ENCODE peak calls at places on chromosomes 2 and 18, in nine cellular contexts. One of them, this sample, is unnamed.
A peak's percentile ranks its signal among the peaks of the same experiment; 100 is the strongest.

GRCh38 chr2:170917219-170917851 is 11.7 kb upstream of the GORASP2 start:
- DNase-seq in suprapubic skin: no peak
- DNase-seq in hepatocyte: peak; percentile 74
- DNase-seq in HepG2: no peak
- DNase-seq in heart left ventricle: no peak
- DNase-seq in colonic mucosa: no peak
- DNase-seq in breast epithelium: no peak
- DNase-seq in Panc1: no peak
- DNase-seq in lower lobe of right lung: no peak
- DNase-seq in this sample: no peak

GRCh38 chr2:86140969-86141392 is 34.9 kb downstream of the PTCD3 start:
- DNase-seq in HepG2: peak; percentile 64
- DNase-seq in lower lobe of right lung: no peak
- DNase-seq in suprapubic skin: no peak
- DNase-seq in Panc1: no peak
- DNase-seq in colonic mucosa: no peak
- DNase-seq in hepatocyte: no peak
- DNase-seq in heart left ventricle: no peak
- DNase-seq in breast epithelium: no peak
- DNase-seq in this sample: no peak

GRCh38 chr18:44949967-44950366 is 269.3 kb downstream of the SETBP1 start:
- DNase-seq in hepatocyte: no peak
- DNase-seq in lower lobe of right lung: no peak
- DNase-seq in heart left ventricle: no peak
- DNase-seq in suprapubic skin: no peak
- DNase-seq in HepG2: no peak
- DNase-seq in colonic mucosa: no peak
- DNase-seq in Panc1: no peak
- DNase-seq in breast epithelium: no peak
- DNase-seq in this sample: no peak

GRCh38 chr18:57737661-57738060 is 65.5 kb downstream of the ATP8B1 start:
- DNase-seq in Panc1: no peak
- DNase-seq in heart left ventricle: peak; percentile 72
- DNase-seq in HepG2: peak; percentile 83
- DNase-seq in colonic mucosa: no peak
- DNase-seq in suprapubic skin: peak; percentile 83
- DNase-seq in breast epithelium: peak; percentile 78
- DNase-seq in lower lobe of right lung: peak; percentile 86
- DNase-seq in hepatocyte: peak; percentile 87
- DNase-seq in this sample: peak; percentile 96

GRCh38 chr2:218032336-218033171 is 29.8 kb upstream of the TNS1 start:
- DNase-seq in HepG2: no peak
- DNase-seq in hepatocyte: no peak
- DNase-seq in colonic mucosa: peak; percentile 15
- DNase-seq in breast epithelium: no peak
- DNase-seq in suprapubic skin: peak; percentile 71
- DNase-seq in lower lobe of right lung: no peak
- DNase-seq in Panc1: no peak
- DNase-seq in heart left ventricle: peak; percentile 26
- DNase-seq in this sample: no peak

GRCh38 chr2:105748564-105748963 is 3.9 kb downstream of the NCK2 start:
- DNase-seq in Panc1: no peak
- DNase-seq in HepG2: no peak
- DNase-seq in breast epithelium: no peak
- DNase-seq in hepatocyte: no peak
- DNase-seq in suprapubic skin: peak; percentile 26
- DNase-seq in lower lobe of right lung: no peak
- DNase-seq in colonic mucosa: no peak
- DNase-seq in heart left ventricle: no peak
- DNase-seq in this sample: no peak

GRCh38 chr2:22854588-22854987 is 530.4 kb upstream of the KLHL29 start:
- DNase-seq in lower lobe of right lung: no peak
- DNase-seq in heart left ventricle: no peak
- DNase-seq in Panc1: no peak
- DNase-seq in colonic mucosa: no peak
- DNase-seq in HepG2: no peak
- DNase-seq in breast epithelium: no peak
- DNase-seq in hepatocyte: no peak
- DNase-seq in suprapubic skin: no peak
- DNase-seq in this sample: no peak

GRCh38 chr2:120175000-120175581 is 48.1 kb downstream of the TMEM185B start:
- DNase-seq in HepG2: peak; percentile 70
- DNase-seq in Panc1: peak; percentile 25
- DNase-seq in colonic mucosa: peak; percentile 30
- DNase-seq in heart left ventricle: no peak
- DNase-seq in lower lobe of right lung: no peak
- DNase-seq in breast epithelium: no peak
- DNase-seq in hepatocyte: peak; percentile 83
- DNase-seq in suprapubic skin: no peak
- DNase-seq in this sample: peak; percentile 48

GRCh38 chr2:149363953-149364352 is 33.6 kb downstream of the LYPD6 start:
- DNase-seq in colonic mucosa: no peak
- DNase-seq in suprapubic skin: no peak
- DNase-seq in lower lobe of right lung: no peak
- DNase-seq in heart left ventricle: no peak
- DNase-seq in Panc1: no peak
- DNase-seq in hepatocyte: no peak
- DNase-seq in HepG2: no peak
- DNase-seq in breast epithelium: no peak
- DNase-seq in this sample: no peak

GRCh38 chr18:5604778-5605177 is 61.0 kb upstream of the EPB41L3 start:
- DNase-seq in suprapubic skin: no peak
- DNase-seq in Panc1: no peak
- DNase-seq in breast epithelium: no peak
- DNase-seq in colonic mucosa: no peak
- DNase-seq in hepatocyte: no peak
- DNase-seq in lower lobe of right lung: no peak
- DNase-seq in heart left ventricle: no peak
- DNase-seq in HepG2: no peak
- DNase-seq in this sample: no peak

GRCh38 chr2:88074854-88075292 is 7.2 kb downstream of the SMYD1 start:
- DNase-seq in Panc1: no peak
- DNase-seq in HepG2: no peak
- DNase-seq in heart left ventricle: no peak
- DNase-seq in suprapubic skin: no peak
- DNase-seq in hepatocyte: no peak
- DNase-seq in breast epithelium: no peak
- DNase-seq in lower lobe of right lung: no peak
- DNase-seq in colonic mucosa: no peak
- DNase-seq in this sample: peak; percentile 21
- H3K27ac ChIP-seq in Panc1: no peak overlapping the region
- H3K27ac ChIP-seq in HepG2: no peak overlapping the region
- H3K27ac ChIP-seq in heart left ventricle: peak overlapping the region; percentile 81
- H3K27ac ChIP-seq in suprapubic skin: no peak overlapping the region
- H3K27ac ChIP-seq in hepatocyte: peak overlapping the region; percentile 13
- H3K27ac ChIP-seq in breast epithelium: peak overlapping the region; percentile 14
- H3K27ac ChIP-seq in lower lobe of right lung: no peak overlapping the region
- H3K27ac ChIP-seq in colonic mucosa: no peak overlapping the region
- H3K27ac ChIP-seq in this sample: no peak overlapping the region

DNA sequence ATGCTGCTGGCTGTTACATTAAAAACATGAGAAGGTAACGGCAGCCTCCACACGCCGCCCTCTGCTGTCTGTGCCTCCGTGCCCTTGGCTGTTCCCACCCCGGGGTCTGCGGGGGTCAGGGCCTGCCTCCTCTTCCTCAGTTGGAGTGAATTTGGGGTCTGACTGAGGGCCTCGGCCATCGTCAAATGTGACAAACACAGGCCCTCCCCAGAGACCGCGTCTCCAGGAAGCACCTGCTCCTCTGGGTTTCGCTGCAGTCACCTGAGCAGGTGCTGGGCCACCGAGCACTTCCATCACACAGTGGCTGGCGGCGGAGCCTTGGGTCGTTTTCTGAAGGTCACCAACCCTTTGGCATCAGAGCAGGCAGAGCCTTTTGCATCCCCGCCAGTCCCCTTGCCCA is 70.9 kb downstream of the NFATC1 start:
- DNase-seq in Panc1: no peak
- DNase-seq in HepG2: no peak
- DNase-seq in hepatocyte: no peak
- DNase-seq in suprapubic skin: no peak
- DNase-seq in lower lobe of right lung: no peak
- DNase-seq in colonic mucosa: no peak
- DNase-seq in breast epithelium: no peak
- DNase-seq in heart left ventricle: no peak
- DNase-seq in this sample: no peak
- TF ChIP-seq CTCF in Panc1: no peak
- TF ChIP-seq CTCF in HepG2: no peak
- TF ChIP-seq CTCF in hepatocyte: no peak
- TF ChIP-seq CTCF in suprapubic skin: no peak
- TF ChIP-seq CTCF in lower lobe of right lung: no peak
- TF ChIP-seq CTCF in colonic mucosa: no peak
- TF ChIP-seq CTCF in breast epithelium: no peak
- TF ChIP-seq CTCF in heart left ventricle: no peak
- TF ChIP-seq CTCF in this sample: no peak

GRCh38 chr2:30225131-30225762 is 6.1 kb upstream of the LBH start:
- DNase-seq in suprapubic skin: no peak
- DNase-seq in colonic mucosa: no peak
- DNase-seq in hepatocyte: peak; percentile 69
- DNase-seq in Panc1: no peak
- DNase-seq in heart left ventricle: peak; percentile 67
- DNase-seq in lower lobe of right lung: no peak
- DNase-seq in breast epithelium: peak; percentile 62
- DNase-seq in HepG2: no peak
- DNase-seq in this sample: peak; percentile 56
- H3K27ac ChIP-seq in suprapubic skin: peak overlapping the region; percentile 51
- H3K27ac ChIP-seq in colonic mucosa: peak overlapping the region; percentile 48
- H3K27ac ChIP-seq in hepatocyte: peak overlapping the region; percentile 91
- H3K27ac ChIP-seq in Panc1: no peak overlapping the region
- H3K27ac ChIP-seq in heart left ventricle: peak overlapping the region; percentile 74
- H3K27ac ChIP-seq in lower lobe of right lung: peak overlapping the region; percentile 80
- H3K27ac ChIP-seq in breast epithelium: peak overlapping the region; percentile 92
- H3K27ac ChIP-seq in HepG2: no peak overlapping the region
- H3K27ac ChIP-seq in this sample: peak overlapping the region; percentile 94

DNA sequence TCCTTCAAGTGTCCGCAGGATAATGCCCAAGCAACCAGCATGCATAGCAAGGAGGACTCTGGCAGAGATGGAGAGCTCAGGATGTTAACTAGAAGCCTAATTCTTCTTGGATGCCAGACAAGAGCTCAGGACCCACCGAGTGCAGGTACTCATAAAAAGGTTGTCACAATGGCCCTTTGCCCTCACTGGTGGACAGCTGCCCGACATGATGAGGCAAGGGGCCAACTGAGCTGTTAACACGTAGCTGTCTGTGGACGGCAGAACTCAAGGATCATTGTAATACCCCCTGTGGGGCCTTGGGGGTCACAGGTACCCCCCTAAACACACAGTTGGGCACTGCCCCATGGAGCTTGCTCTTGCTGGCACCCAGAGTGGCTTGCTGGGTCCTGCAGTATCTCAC is 393.7 kb downstream of the PIK3C3 start:
- DNase-seq in lower lobe of right lung: no peak
- DNase-seq in colonic mucosa: no peak
- DNase-seq in breast epithelium: no peak
- DNase-seq in suprapubic skin: no peak
- DNase-seq in hepatocyte: no peak
- DNase-seq in Panc1: no peak
- DNase-seq in heart left ventricle: no peak
- DNase-seq in HepG2: no peak
- DNase-seq in this sample: no peak
- TF ChIP-seq CTCF in lower lobe of right lung: no peak
- TF ChIP-seq CTCF in colonic mucosa: no peak
- TF ChIP-seq CTCF in breast epithelium: no peak
- TF ChIP-seq CTCF in suprapubic skin: no peak
- TF ChIP-seq CTCF in hepatocyte: no peak
- TF ChIP-seq CTCF in Panc1: no peak
- TF ChIP-seq CTCF in heart left ventricle: no peak
- TF ChIP-seq CTCF in HepG2: no peak
- TF ChIP-seq CTCF in this sample: no peak

DNA sequence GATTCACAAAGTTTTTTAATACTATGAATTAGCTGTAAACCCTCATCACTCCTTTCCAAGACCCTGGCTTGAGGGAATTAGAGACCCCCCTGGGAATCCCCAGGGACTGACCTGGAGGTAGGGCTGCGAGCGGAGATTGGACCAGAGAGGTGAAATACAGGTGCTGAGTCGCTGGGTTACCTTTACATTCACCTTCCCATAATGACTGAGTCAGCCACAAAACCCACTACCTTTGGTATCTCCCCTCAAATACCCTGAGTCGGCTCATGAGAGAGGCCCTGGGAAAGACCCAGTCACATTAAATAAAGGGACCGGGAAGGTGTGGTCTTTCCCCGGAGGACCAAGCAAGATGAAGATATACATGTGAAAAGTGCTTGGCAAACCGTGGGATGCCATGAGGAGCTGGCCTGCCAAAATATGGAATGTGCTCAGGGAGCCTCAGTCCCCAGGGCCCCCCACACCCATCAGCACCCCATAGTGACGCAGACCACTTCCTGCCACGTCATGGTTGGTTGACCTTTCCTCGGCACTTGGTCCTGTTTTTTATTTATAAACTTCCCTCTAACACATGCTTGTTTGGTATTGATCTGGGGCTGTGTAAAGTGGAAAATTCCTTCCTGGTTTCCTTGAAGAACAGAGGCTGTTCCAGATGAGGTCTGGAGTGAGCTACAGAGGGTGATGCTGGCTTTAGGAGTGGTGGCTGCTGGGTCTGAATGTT is 51.4 kb downstream of the IL1RL2 start:
- DNase-seq in Panc1: no peak
- DNase-seq in lower lobe of right lung: no peak
- DNase-seq in breast epithelium: no peak
- DNase-seq in HepG2: no peak
- DNase-seq in suprapubic skin: no peak
- DNase-seq in heart left ventricle: no peak
- DNase-seq in colonic mucosa: no peak
- DNase-seq in hepatocyte: no peak
- DNase-seq in this sample: no peak
- H3K27ac ChIP-seq in Panc1: no peak overlapping the region
- H3K27ac ChIP-seq in lower lobe of right lung: no peak overlapping the region
- H3K27ac ChIP-seq in breast epithelium: no peak overlapping the region
- H3K27ac ChIP-seq in HepG2: no peak overlapping the region
- H3K27ac ChIP-seq in suprapubic skin: no peak overlapping the region
- H3K27ac ChIP-seq in heart left ventricle: peak overlapping the region; percentile 39
- H3K27ac ChIP-seq in colonic mucosa: no peak overlapping the region
- H3K27ac ChIP-seq in hepatocyte: no peak overlapping the region
- H3K27ac ChIP-seq in this sample: peak overlapping the region; percentile 39

DNA sequence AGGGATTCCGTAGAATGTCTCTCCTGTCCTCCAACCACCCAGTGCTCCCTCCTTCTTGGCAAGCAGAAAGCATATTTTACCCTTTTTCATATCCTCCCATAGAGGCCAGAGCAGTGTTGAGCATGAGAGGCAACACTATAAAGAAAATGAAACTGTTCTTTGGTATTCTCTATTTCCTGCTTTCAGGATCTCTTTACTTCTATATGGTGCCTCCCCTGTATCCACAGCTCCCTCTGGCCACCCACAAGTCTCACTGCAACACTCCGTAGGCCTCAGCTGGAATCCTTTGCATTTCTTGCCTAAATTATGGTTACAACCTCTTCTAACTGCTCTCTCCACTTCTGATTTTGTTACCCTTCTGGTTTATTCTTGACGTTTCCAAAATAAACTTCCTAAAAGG is 74.9 kb upstream of the C2orf15 start:
- DNase-seq in suprapubic skin: no peak
- DNase-seq in hepatocyte: peak; percentile 67
- DNase-seq in breast epithelium: no peak
- DNase-seq in colonic mucosa: peak; percentile 35
- DNase-seq in lower lobe of right lung: no peak
- DNase-seq in HepG2: peak; percentile 64
- DNase-seq in heart left ventricle: no peak
- DNase-seq in Panc1: no peak
- DNase-seq in this sample: peak; percentile 45
- TF ChIP-seq CTCF in suprapubic skin: peak; percentile 28
- TF ChIP-seq CTCF in hepatocyte: peak; percentile 42
- TF ChIP-seq CTCF in breast epithelium: no peak
- TF ChIP-seq CTCF in colonic mucosa: peak; percentile 31
- TF ChIP-seq CTCF in lower lobe of right lung: peak; percentile 29
- TF ChIP-seq CTCF in HepG2: peak; percentile 73
- TF ChIP-seq CTCF in heart left ventricle: no peak
- TF ChIP-seq CTCF in Panc1: peak; percentile 64
- TF ChIP-seq CTCF in this sample: peak; percentile 84

GRCh38 chr2:45010706-45011036 is 1.4 kb upstream of the SIX2 start:
- DNase-seq in lower lobe of right lung: no peak
- DNase-seq in colonic mucosa: no peak
- DNase-seq in HepG2: no peak
- DNase-seq in breast epithelium: no peak
- DNase-seq in suprapubic skin: no peak
- DNase-seq in Panc1: no peak
- DNase-seq in hepatocyte: no peak
- DNase-seq in heart left ventricle: no peak
- DNase-seq in this sample: no peak
- H3K27ac ChIP-seq in lower lobe of right lung: no peak overlapping the region
- H3K27ac ChIP-seq in colonic mucosa: no peak overlapping the region
- H3K27ac ChIP-seq in HepG2: no peak overlapping the region
- H3K27ac ChIP-seq in breast epithelium: no peak overlapping the region
- H3K27ac ChIP-seq in suprapubic skin: peak overlapping the region; percentile 63
- H3K27ac ChIP-seq in Panc1: no peak overlapping the region
- H3K27ac ChIP-seq in hepatocyte: peak overlapping the region; percentile 39
- H3K27ac ChIP-seq in heart left ventricle: peak overlapping the region; percentile 82
- H3K27ac ChIP-seq in this sample: no peak overlapping the region

This sample was measured in AG04450.